ENCODE peak calls at places on chromosome 2, in four cellular contexts. W, V, M and C are unnamed samples.

GRCh38 chr2:238573065-238573778 is 146.5 kb downstream of the ASB1 start:
- DNase-seq in W (peak), V (no peak), M (peak), C (peak)

GRCh38 chr2:136670-137069 is 90.4 kb upstream of the FAM110C start:
- DNase-seq in W (no peak), V (no peak), M (no peak), C (no peak)

GRCh38 chr2:133879703-133880102 is 311.4 kb upstream of the NCKAP5 start:
- DNase-seq in W (no peak), V (no peak), M (no peak), C (no peak)

GRCh38 chr2:101012706-101013181 is 10.7 kb downstream of the RPL31 start:
- DNase-seq in W (peak), V (no peak), M (peak), C (peak)

GRCh38 chr2:43292851-43293743 is 66.7 kb upstream of the ZFP36L2 start:
- DNase-seq in W (no peak), V (no peak), M (no peak), C (peak)

GRCh38 chr2:172380436-172381274 is 46.7 kb upstream of the ITGA6 start:
- DNase-seq in W (no peak), V (no peak), M (no peak), C (peak)

GRCh38 chr2:27075219-27075871 is 3.1 kb upstream of the EMILIN1 start:
- DNase-seq in W (no peak), V (peak), M (peak), C (no peak)

GRCh38 chr2:44169155-44169898 is 652 bp downstream of the PPM1B start:
- DNase-seq in W (peak), V (peak), M (peak), C (peak)

GRCh38 chr2:25165992-25166618 is 2.3 kb downstream of the POMC start:
- DNase-seq in W (no peak), V (peak), M (peak), C (peak)

GRCh38 chr2:33136570-33136969 is 189.8 kb downstream of the LTBP1 start:
- DNase-seq in W (no peak), V (peak), M (no peak), C (no peak)

GRCh38 chr2:33134086-33134763 is 187.5 kb downstream of the LTBP1 start:
- DNase-seq in W (no peak), V (no peak), M (no peak), C (peak)

GRCh38 chr2:33134764-33135560 is 188.2 kb downstream of the LTBP1 start:
- DNase-seq in W (peak), V (no peak), M (no peak), C (no peak)

GRCh38 chr2:33136056-33136455 is 189.3 kb downstream of the LTBP1 start:
- DNase-seq in W (no peak), V (no peak), M (no peak), C (no peak)

DNA sequence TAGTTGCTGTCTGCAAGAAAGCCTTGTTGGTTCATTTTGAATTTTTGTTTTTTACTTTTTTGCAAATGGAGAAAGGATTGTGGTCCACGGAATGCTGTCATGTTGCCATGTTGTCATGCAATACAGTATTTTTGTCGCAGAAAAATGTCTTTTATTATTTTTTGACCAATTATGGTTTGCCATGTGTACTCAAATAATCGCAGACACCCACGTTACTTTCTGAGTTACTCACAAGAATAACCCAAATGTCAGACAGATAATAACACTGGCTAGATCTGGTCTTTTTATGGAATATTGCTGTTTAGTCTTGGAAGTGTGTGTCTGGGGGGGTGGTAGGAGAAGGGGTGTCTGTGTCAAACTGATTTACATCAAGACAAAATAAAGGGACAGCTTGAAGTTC is 188.9 kb downstream of the LTBP1 start:
- DNase-seq in W (no peak), V (no peak), M (no peak), C (no peak)
- TF ChIP-seq NFIC in W (no peak), V (no peak), M (no peak), C (no peak)

GRCh38 chr2:121613152-121613551 is 36.1 kb downstream of the CLASP1 start:
- DNase-seq in W (no peak), V (no peak), M (no peak), C (no peak)

GRCh38 chr2:121608967-121609366 is 40.3 kb downstream of the CLASP1 start:
- DNase-seq in W (no peak), V (no peak), M (no peak), C (no peak)

GRCh38 chr2:121608367-121608766 is 40.9 kb downstream of the CLASP1 start:
- DNase-seq in W (no peak), V (no peak), M (no peak), C (no peak)

GRCh38 chr2:121613774-121614173 is 35.5 kb downstream of the CLASP1 start:
- DNase-seq in W (no peak), V (no peak), M (no peak), C (no peak)

DNA sequence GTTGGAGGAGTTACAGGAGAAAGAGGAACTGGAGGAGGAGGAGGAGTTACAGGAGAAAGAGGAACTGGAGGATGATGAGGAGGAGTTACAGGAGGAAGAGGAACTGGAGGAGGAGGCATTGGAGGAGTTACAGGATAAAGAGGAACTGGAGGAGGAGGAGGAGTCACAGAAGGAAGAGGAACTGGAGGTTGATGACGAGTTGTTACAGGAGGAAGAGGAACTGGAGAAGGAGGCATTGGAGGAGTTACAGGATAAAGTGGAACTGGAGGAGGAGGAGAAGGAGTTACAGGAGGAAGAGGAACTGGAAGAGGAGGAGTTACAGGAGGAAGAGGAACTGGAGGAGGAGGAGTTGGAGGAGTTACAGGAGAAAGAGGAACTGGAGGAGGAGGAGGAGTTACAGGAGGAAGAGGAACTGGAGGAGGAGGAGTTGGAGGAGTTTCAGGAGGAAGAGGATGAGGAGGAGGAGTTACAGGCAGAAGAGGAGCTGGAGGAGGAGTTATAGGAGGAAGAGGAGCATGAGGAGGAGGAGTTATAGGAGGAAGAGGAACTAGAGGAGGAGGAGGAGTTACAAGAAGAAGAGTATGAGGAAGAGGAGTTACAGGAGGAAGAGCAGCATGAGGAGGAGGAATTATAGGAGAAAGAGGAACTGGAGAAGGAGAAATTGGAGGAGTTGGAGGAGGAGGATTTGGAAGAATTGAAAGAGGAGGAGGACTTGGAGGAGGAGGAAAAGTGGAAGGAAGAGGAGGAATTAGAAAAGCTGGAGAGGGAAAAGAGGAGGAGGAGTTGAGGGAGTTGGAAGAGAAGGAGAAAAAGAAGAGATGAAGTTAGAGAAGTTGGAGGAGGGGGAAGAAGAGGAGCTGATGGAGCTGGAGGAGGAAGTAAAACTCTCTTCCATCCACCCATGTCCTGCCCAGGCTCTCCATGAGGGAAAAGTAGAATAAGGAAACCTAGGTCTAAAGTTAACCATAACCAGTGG is 37.2 kb downstream of the CLASP1 start:
- DNase-seq in W (no peak), V (no peak), M (no peak), C (no peak)
- TF ChIP-seq NFIC in W (no peak), V (no peak), M (no peak), C (no peak)

GRCh38 chr2:112692496-112692911 is 28.3 kb upstream of the NT5DC4 start:
- DNase-seq in W (peak), V (peak), M (no peak), C (peak)
- TF ChIP-seq NFIC in W (no peak), V (peak), M (no peak), C (no peak)

DNA sequence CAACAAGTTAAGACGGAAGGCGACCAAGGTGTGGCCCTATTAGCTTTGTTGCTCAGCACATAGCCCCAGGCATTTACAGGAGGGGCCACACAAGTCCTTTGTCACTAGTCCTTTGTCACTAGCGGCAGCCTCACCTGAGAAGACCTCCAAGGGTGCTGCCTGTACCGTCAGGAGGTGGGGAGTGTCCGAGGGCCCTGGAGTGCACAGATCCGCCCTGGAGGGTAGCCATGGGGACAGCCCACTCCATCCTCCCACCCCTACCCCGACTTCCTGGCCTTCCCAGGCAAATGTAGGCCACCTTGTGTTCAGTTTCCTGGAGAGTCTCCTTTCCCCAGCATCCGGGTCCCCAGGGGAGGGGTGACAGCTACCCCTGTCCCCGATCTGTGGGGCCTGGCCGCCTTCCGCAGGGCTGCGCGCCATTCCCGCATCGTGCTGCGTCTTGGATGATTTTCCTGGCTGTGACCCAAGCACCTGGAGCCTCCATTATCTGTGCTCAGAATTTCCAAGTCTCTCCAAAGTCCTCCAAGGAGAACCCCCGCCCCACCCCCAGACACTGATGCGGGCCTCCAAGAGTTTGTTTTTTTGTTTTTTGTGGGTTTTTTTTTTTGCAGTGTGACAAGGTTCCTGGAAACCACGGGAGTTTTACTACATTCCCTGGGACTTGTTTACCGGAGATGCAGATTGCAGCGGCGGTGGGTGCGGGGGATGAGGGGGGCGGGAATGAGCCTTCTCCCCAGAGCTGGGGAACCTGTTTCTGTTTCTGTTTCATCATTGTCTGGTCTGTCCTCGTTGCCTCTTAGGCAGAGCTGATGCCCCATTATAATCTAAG is 28.6 kb downstream of the TEX44 start:
- DNase-seq in W (no peak), V (no peak), M (no peak), C (no peak)
- TF ChIP-seq NFIC in W (no peak), V (no peak), M (no peak), C (no peak)

GRCh38 chr2:183035298-183035953 is 2.8 kb downstream of the NCKAP1 start:
- DNase-seq in W (no peak), V (no peak), M (no peak), C (no peak)

GRCh38 chr2:183034806-183035205 is 3.5 kb downstream of the NCKAP1 start:
- DNase-seq in W (no peak), V (no peak), M (no peak), C (no peak)

GRCh38 chr2:183033951-183034350 is 4.3 kb downstream of the NCKAP1 start:
- DNase-seq in W (no peak), V (no peak), M (no peak), C (no peak)

GRCh38 chr2:183029219-183029618 is 9.0 kb downstream of the NCKAP1 start:
- DNase-seq in W (no peak), V (no peak), M (no peak), C (no peak)

DNA sequence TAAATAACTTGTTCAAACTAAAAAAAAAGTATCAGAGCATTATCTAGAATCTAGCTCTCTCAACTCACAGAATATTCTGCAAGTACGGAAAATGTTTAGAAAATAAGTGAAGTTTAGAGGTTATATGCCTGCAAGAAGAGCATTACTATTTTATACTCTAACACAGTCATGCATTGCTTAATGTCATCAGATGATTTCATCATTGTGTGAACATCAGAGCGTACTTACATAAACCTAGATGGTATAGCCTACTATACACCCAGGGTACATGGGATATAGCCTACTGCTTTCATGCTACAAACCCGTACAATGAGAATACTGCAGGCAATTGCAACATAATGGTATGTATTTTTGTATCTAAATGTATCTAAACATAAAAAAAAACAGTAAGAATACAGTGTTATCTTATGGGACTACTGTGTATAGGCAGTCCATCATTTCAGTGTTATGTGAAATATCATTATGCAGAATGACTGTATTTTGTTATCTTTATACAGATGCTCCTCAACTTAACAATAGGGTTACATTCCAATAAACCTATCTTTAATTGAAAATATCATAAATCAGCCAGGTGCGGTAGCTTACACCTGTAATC is 6.0 kb downstream of the NCKAP1 start:
- DNase-seq in W (no peak), V (no peak), M (no peak), C (peak)
- TF ChIP-seq NFIC in W (no peak), V (no peak), M (no peak), C (no peak)